ENCODE peak calls at places on chromosomes 4 and X, in five cellular contexts. B, Z, H, N and D are unnamed samples.

GRCh38 chrX:23661671-23662070 is 5.6 kb upstream of the PRDX4 start:
- DNase-seq in H (no peak), B (no peak), Z (no peak), N (no peak), D (no peak)

GRCh38 chr4:104015680-104016079 is 295.9 kb upstream of the TACR3 start:
- DNase-seq in N (no peak), B (peak), Z (no peak), H (peak), D (no peak)

GRCh38 chr4:99151931-99152448 is 7.9 kb upstream of the ADH4 start:
- DNase-seq in H (no peak), Z (no peak), B (no peak), N (no peak), D (no peak)

GRCh38 chr4:128355301-128355700 is 67.7 kb upstream of the PGRMC2 start:
- DNase-seq in H (no peak), Z (no peak), N (no peak), B (peak), D (no peak)

GRCh38 chr4:6119507-6120020 is 80.8 kb downstream of the JAKMIP1 start:
- DNase-seq in H (no peak), B (no peak), N (no peak), Z (peak), D (no peak)

GRCh38 chr4:123587983-123588494 is 191.4 kb downstream of the SPRY1 start:
- DNase-seq in Z (peak), N (no peak), B (peak), H (peak), D (no peak)

GRCh38 chr4:143390764-143391163 is 54.1 kb downstream of the GAB1 start:
- DNase-seq in N (no peak), B (no peak), H (no peak), Z (no peak), D (no peak)

GRCh38 chr4:186078977-186079697 is 10.2 kb downstream of the TLR3 start:
- DNase-seq in N (no peak), B (peak), H (no peak), Z (no peak), D (no peak)

GRCh38 chrX:152823657-152824056 is 6.9 kb downstream of the CETN2 start:
- DNase-seq in H (no peak), N (no peak), Z (no peak), B (no peak), D (no peak)
- TF ChIP-seq CTCF in H (no peak), N (no peak), Z (no peak), B (no peak), D (no peak)

DNA sequence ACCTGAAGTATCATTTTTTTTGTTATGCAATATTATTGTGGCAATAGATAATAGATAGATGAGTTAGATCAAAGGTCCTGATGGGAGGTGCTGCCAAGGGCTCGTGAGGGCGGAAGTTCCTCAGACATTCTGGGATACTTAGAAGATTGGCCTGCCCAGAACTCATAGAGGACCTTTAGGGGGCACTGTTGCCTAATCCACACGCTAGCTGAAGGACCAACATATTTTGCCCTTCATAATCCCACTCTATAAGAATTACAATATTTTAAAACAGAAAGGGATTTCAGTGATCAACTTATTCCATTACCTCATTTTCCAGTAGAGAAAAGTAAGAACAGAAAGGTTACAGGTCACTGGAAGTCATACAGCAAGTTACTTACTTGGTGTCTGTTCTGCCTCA is 22.9 kb upstream of the COX7B2 start:
- DNase-seq in B (peak), Z (no peak), N (no peak), H (peak), D (no peak)
- TF ChIP-seq CTCF in B (peak), Z (peak), N (peak), H (peak), D (no peak)

GRCh38 chrX:111361751-111362150 is 50.2 kb downstream of the DCX start:
- DNase-seq in Z (no peak), N (no peak), H (no peak), B (no peak), D (no peak)

GRCh38 chrX:111365770-111366325 is 46.1 kb downstream of the DCX start:
- DNase-seq in H (no peak), B (no peak), Z (no peak), N (no peak), D (no peak)

GRCh38 chrX:111355523-111356122 is 56.4 kb downstream of the DCX start:
- DNase-seq in H (no peak), B (no peak), Z (no peak), N (no peak), D (no peak)

GRCh38 chrX:111363741-111364140 is 48.3 kb downstream of the DCX start:
- DNase-seq in Z (no peak), N (no peak), H (no peak), B (no peak), D (no peak)

GRCh38 chrX:111360839-111361238 is 51.2 kb downstream of the DCX start:
- DNase-seq in Z (no peak), H (no peak), B (no peak), N (no peak), D (no peak)
- TF ChIP-seq CTCF in Z (no peak), H (no peak), B (no peak), N (no peak), D (no peak)

DNA sequence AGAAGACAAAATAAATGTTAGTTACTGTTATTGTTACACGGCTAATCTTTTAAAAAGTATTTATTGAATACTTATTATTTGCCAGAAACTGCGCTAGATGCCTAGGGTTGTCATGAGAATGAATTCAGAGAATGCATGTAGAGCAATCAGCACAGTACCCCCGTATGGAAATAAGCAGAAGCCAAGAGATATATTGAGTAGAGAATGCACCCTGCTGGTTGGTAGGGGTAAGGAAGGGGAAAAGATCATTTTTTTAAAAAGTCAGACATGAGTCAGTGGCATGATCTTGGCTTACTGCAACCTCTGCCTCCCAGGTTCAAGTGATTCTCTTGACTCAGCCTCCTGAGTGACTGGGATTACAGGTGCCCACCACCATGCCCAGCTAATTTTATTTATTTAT is 13.1 kb upstream of the DRP2 start:
- DNase-seq in Z (no peak), N (no peak), B (peak), H (peak), D (no peak)
- TF ChIP-seq CTCF in Z (peak), N (peak), B (peak), H (peak), D (no peak)